ENCODE peak calls at places on chromosomes 11 and 22, in four cellular contexts. C is smooth muscle cell of the brain vasculature, J is cerebellum, M is aorta. A is an unnamed sample.

GRCh38 chr22:36374603-36375024 is 13.2 kb downstream of the MYH9 start:
- DNase-seq in C (no peak), M (no peak), J (no peak), A (no peak)

GRCh38 chr22:20420157-20420842 is 17.3 kb downstream of the SCARF2 start:
- DNase-seq in J (no peak), M (peak; percentile 42), C (no peak), A (no peak)

GRCh38 chr22:21570398-21570797 is 2.9 kb downstream of the UBE2L3 start:
- DNase-seq in J (no peak), M (no peak), C (no peak), A (no peak)

GRCh38 chr11:473415-473814 is 23.3 kb downstream of the PTDSS2 start:
- DNase-seq in J (no peak), M (no peak), C (no peak), A (no peak)

GRCh38 chr11:118660646-118661424 is 18.6 kb downstream of the TREH start:
- DNase-seq in J (no peak), M (peak; percentile 61), C (no peak), A (no peak)

GRCh38 chr22:25110846-25111578 is 88.6 kb upstream of the CRYBB3 start:
- DNase-seq in J (peak; percentile 41), C (peak; percentile 60), M (peak; percentile 90), A (peak; percentile 46)

GRCh38 chr11:313787-314547 is at the start of gene IFITM1:
- DNase-seq in C (peak; percentile 65), J (no peak), M (no peak), A (no peak)

GRCh38 chr11:121535122-121535796 is 82.5 kb upstream of the SORL1-AS1 start:
- DNase-seq in C (no peak), J (no peak), M (no peak), A (no peak)

GRCh38 chr11:62137881-62138629 is 14.2 kb downstream of the INCENP start:
- DNase-seq in M (peak; percentile 51), J (no peak), C (no peak), A (no peak)

GRCh38 chr11:17724020-17724908 is 4.9 kb downstream of the MYOD1 start:
- DNase-seq in M (no peak), C (no peak), J (no peak), A (no peak)

GRCh38 chr22:27810566-27810965 is 9.0 kb upstream of the MN1 start:
- DNase-seq in J (no peak), M (peak; percentile 93), C (no peak), A (peak; percentile 70)

GRCh38 chr22:28074526-28074925 is 155.5 kb upstream of the PITPNB start:
- DNase-seq in M (no peak), J (no peak), C (no peak), A (no peak)

GRCh38 chr11:65555693-65556231 is 2.4 kb downstream of the LTBP3 start:
- DNase-seq in J (no peak), M (peak; percentile 92), C (no peak), A (no peak)

GRCh38 chr11:74283580-74284180 is 27.8 kb downstream of the P4HA3 start:
- DNase-seq in C (no peak), J (no peak), M (no peak), A (no peak)

GRCh38 chr11:11620966-11621880 is 582 bp downstream of the GALNT18 start:
- DNase-seq in M (peak; percentile 84), J (peak; percentile 60), C (no peak), A (no peak)

GRCh38 chr11:105639527-105639926 is 29.7 kb downstream of the GRIA4 start:
- DNase-seq in C (no peak), M (no peak), J (no peak), A (no peak)

GRCh38 chr11:1573847-1574255 is 1.8 kb upstream of the DUSP8 start:
- DNase-seq in J (no peak), C (no peak), M (no peak), A (no peak)

GRCh38 chr11:64787526-64788320 is 9.4 kb upstream of the SF1 start:
- DNase-seq in M (peak; percentile 88), J (peak; percentile 62), C (no peak), A (no peak)

GRCh38 chr22:48751539-48752437 is 1075.9 kb downstream of the BRD1 start:
- DNase-seq in J (no peak), C (no peak), M (peak; percentile 71), A (no peak)

GRCh38 chr22:42770941-42771647 is 50.4 kb upstream of the A4GALT start:
- DNase-seq in J (no peak), C (no peak), M (no peak), A (no peak)

GRCh38 chr22:50733521-50734342 is 4.3 kb upstream of the ACR start:
- DNase-seq in M (peak; percentile 55), J (peak; percentile 73), C (no peak), A (no peak)

GRCh38 chr11:28133146-28133545 is 25.0 kb downstream of the METTL15 start:
- DNase-seq in C (no peak), J (no peak), M (no peak), A (no peak)

GRCh38 chr11:10807629-10808552 is 835 bp downstream of the EIF4G2 start:
- DNase-seq in J (peak; percentile 40), M (peak; percentile 84), C (no peak), A (peak; percentile 39)

A was measured in tibial nerve.